ENCODE peak calls at places on chromosomes 16 and 17, in eight cellular contexts. P is mucosa of descending colon, O is transverse colon, S is heart right ventricle, F is heart left ventricle, E is left ventricle myocardium inferior, V is psoas muscle, B is fibroblast of lung. D is an unnamed sample. For H3K9me3, the result is how much of the 10 kb centered on the place peaks cover.

GRCh38 chr17:64291268-64291851 is 28.3 kb upstream of the TEX2 start:
- DNase-seq in E (no peak), P (no peak), S (no peak), B (no peak), V (no peak), F (no peak), O (no peak), D (no peak)

GRCh38 chr16:46618516-46618915 is 2.7 kb downstream of the SHCBP1 start:
- DNase-seq in V (no peak), S (no peak), P (no peak), F (no peak), E (no peak), O (no peak), B (no peak), D (no peak)

GRCh38 chr16:89103156-89103555 is 9.5 kb downstream of the ACSF3 start:
- DNase-seq in S (no peak), O (peak), B (no peak), F (no peak), E (no peak), P (peak), V (no peak), D (peak)

GRCh38 chr16:76309639-76310335 is 32.6 kb downstream of the CNTNAP4 start:
- DNase-seq in B (no peak), V (no peak), S (no peak), E (no peak), P (no peak), O (no peak), F (no peak), D (no peak)

GRCh38 chr17:40451420-40451819 is 8.2 kb downstream of the IGFBP4 start:
- DNase-seq in P (no peak), F (peak), E (peak), B (peak), O (peak), V (peak), S (peak), D (peak)

GRCh38 chr17:17539591-17539990 is 43.4 kb upstream of the RASD1 start:
- DNase-seq in P (peak), F (no peak), S (peak), O (peak), V (peak), B (no peak), E (no peak), D (no peak)

GRCh38 chr17:2363318-2363717 is 26.0 kb downstream of the SGSM2 start:
- DNase-seq in B (no peak), E (no peak), F (no peak), V (no peak), O (no peak), S (no peak), P (no peak), D (no peak)

GRCh38 chr17:57916925-57917858 is 38.0 kb downstream of the CUEDC1 start:
- DNase-seq in F (peak), P (no peak), O (no peak), E (peak), B (no peak), S (peak), V (no peak), D (no peak)

GRCh38 chr17:18254888-18255649 is 3.5 kb downstream of the FLII start:
- DNase-seq in E (no peak), B (no peak), P (no peak), V (no peak), O (no peak), S (no peak), F (no peak), D (no peak)

GRCh38 chr16:72837846-72838661 is 209.9 kb downstream of the ZFHX3 start:
- DNase-seq in P (no peak), B (peak), F (no peak), S (no peak), E (no peak), V (no peak), O (no peak), D (no peak)

GRCh38 chr17:3750926-3751325 is 27.2 kb downstream of the HASPIN start:
- DNase-seq in V (no peak), B (no peak), S (no peak), E (no peak), F (no peak), P (peak), O (peak), D (no peak)

GRCh38 chr17:81641825-81642489 is 5.0 kb downstream of the TSPAN10 start:
- DNase-seq in V (no peak), B (peak), S (no peak), P (no peak), F (no peak), O (no peak), E (no peak), D (no peak)

GRCh38 chr17:73628642-73629552 is 15.3 kb downstream of the SDK2 start:
- DNase-seq in E (no peak), O (no peak), F (no peak), S (no peak), P (no peak), V (no peak), B (no peak), D (no peak)

GRCh38 chr17:67779098-67779672 is 46.1 kb upstream of the BPTF start:
- DNase-seq in B (peak), V (peak), P (peak), O (peak), S (peak), F (peak), E (peak), D (peak)

GRCh38 chr16:47970291-47970931 is 185.4 kb downstream of the ABCC12 start:
- DNase-seq in P (no peak), E (no peak), S (no peak), V (no peak), F (no peak), B (peak), O (no peak), D (no peak)

GRCh38 chr17:30605523-30605922 is 128.3 kb downstream of the GOSR1 start:
- DNase-seq in E (no peak), B (no peak), F (no peak), O (no peak), V (no peak), P (no peak), S (no peak), D (no peak)

GRCh38 chr16:12771341-12771798 is 32.3 kb downstream of the CPPED1 start:
- DNase-seq in O (no peak), F (no peak), P (no peak), S (no peak), E (no peak), V (no peak), B (peak), D (peak)

GRCh38 chr17:4858880-4859260 is 25.7 kb downstream of the MINK1 start:
- DNase-seq in B (peak), V (peak), P (no peak), E (peak), F (peak), O (peak), S (peak), D (no peak)

GRCh38 chr16:46620265-46621005 is 744 bp downstream of the SHCBP1 start:
- DNase-seq in B (peak), S (no peak), F (no peak), E (no peak), P (no peak), V (no peak), O (no peak), D (no peak)

GRCh38 chr17:4840893-4841242 is 7.7 kb downstream of the MINK1 start:
- DNase-seq in P (no peak), B (no peak), E (no peak), S (no peak), V (no peak), O (no peak), F (no peak), D (no peak)

GRCh38 chr17:81035389-81036127 is 607 bp downstream of the BAIAP2 start:
- DNase-seq in E (no peak), V (no peak), B (peak), S (no peak), P (no peak), O (no peak), F (peak), D (peak)

GRCh38 chr16:1989209-1989825 is 453 bp upstream of the SYNGR3 start:
- DNase-seq in O (no peak), E (no peak), B (no peak), F (no peak), V (no peak), S (peak), P (peak), D (no peak)

GRCh38 chr16:3677994-3678393 is 23.5 kb downstream of the DNASE1 start:
- DNase-seq in S (no peak), V (no peak), E (no peak), B (no peak), F (peak), O (no peak), P (no peak), D (no peak)

GRCh38 chr16:17328971-17329370 is 141.8 kb downstream of the XYLT1 start:
- DNase-seq in S (no peak), F (no peak), V (no peak), E (no peak), B (no peak), P (peak), O (peak), D (no peak)

GRCh38 chr16:63038563-63039131 is 1002.4 kb upstream of the CDH8 start:
- DNase-seq in O (no peak), F (no peak), B (no peak), S (no peak), E (no peak), V (no peak), P (no peak), D (no peak)

GRCh38 chr16:70320121-70320520 is 21.1 kb downstream of the DDX19B start:
- DNase-seq in F (no peak), S (no peak), P (no peak), O (no peak), B (no peak), V (no peak), E (no peak), D (no peak)

GRCh38 chr17:17353625-17354484 is 50.7 kb downstream of the NT5M start:
- DNase-seq in V (no peak), E (no peak), B (no peak), O (no peak), P (no peak), S (no peak), F (no peak), D (peak)

GRCh38 chr16:19688396-19689024 is 29.5 kb downstream of the KNOP1 start:
- DNase-seq in S (no peak), P (no peak), F (no peak), O (no peak), E (no peak), B (no peak), V (no peak), D (no peak)

GRCh38 chr17:63768433-63768832 is 5.0 kb downstream of the CCDC47 start:
- DNase-seq in P (no peak), V (no peak), S (no peak), O (no peak), B (no peak), E (no peak), F (no peak), D (no peak)

GRCh38 chr17:81553616-81554181 is 1.5 kb upstream of the FAAP100 start:
- DNase-seq in P (no peak), S (no peak), O (peak), B (peak), E (no peak), F (peak), V (no peak), D (no peak)

GRCh38 chr17:14118951-14119350 is 49.6 kb downstream of the COX10 start:
- DNase-seq in P (no peak), S (no peak), E (no peak), B (no peak), V (no peak), O (no peak), F (no peak), D (no peak)

GRCh38 chr17:56762144-56762543 is 71.6 kb downstream of the C17orf67 start:
- DNase-seq in V (no peak), O (no peak), S (no peak), F (no peak), B (no peak), E (no peak), P (no peak), D (no peak)
- H3K9me3 ChIP-seq in V (under half), O (under half), S (under half), F (under half), B (under half), E (under half), P (under half), D (under half)

GRCh38 chr17:79840204-79840988 is 1.2 kb upstream of the CBX4 start:
- DNase-seq in F (peak), S (peak), B (no peak), P (peak), E (peak), V (peak), O (peak), D (peak)
- TF ChIP-seq CTCF in F (peak), S (no peak), B (no peak), P (no peak), E (no peak), V (peak), O (no peak), D (peak)

GRCh38 chr17:83195330-83196087 is 116.1 kb downstream of the METRNL start:
- DNase-seq in F (peak), B (peak), P (no peak), S (peak), O (no peak), E (peak), V (peak), D (peak)
- H3K9me3 ChIP-seq in F (under half), B (under half), P (under half), S (under half), O (under half), E (under half), V (under half), D (under half)

GRCh38 chr16:85003723-85004586 is 7.4 kb downstream of the ZDHHC7 start:
- DNase-seq in E (no peak), O (no peak), F (no peak), V (no peak), B (no peak), S (no peak), P (no peak), D (peak)

GRCh38 chr16:85006639-85007038 is 4.7 kb downstream of the ZDHHC7 start:
- DNase-seq in O (no peak), V (no peak), F (no peak), S (no peak), E (no peak), P (no peak), B (peak), D (no peak)

GRCh38 chr16:85003076-85003475 is 8.3 kb downstream of the ZDHHC7 start:
- DNase-seq in E (no peak), F (no peak), S (no peak), O (no peak), V (no peak), P (no peak), B (no peak), D (no peak)

GRCh38 chr16:85005278-85006069 is 5.9 kb downstream of the ZDHHC7 start:
- DNase-seq in P (peak), B (peak), F (no peak), E (no peak), O (no peak), S (no peak), V (no peak), D (no peak)

DNA sequence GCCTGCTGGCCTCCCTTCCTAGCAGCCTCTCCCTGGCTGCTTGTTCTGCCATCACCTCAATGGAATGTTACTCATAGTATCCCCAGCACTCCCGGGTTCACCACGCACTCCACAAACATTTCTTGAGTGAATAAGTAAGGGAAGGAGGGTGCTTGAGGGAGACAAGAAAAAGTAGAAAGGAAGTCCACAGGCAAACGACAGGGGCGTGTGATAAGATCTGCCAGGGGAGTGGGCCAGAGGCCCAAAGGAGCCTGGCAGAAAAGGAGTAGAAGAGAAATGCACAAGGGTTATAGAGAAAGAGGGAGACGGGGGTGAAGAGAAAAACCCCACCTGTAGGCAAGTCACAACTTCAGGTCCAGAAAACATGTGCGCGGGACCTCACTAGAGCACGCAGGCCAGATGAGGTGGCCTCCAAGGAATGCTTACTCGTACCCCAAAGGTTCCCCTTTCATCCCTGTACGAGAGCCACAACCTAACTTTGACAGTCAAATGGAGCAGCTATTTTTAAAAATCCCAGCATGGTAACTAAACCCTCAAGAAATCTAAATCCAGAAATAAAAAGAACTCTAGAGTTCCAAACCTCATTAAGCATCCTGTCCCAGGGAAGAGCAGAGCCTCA is 6.6 kb downstream of the ZDHHC7 start:
- DNase-seq in P (no peak), B (peak), S (no peak), O (no peak), E (no peak), F (no peak), V (no peak), D (no peak)
- TF ChIP-seq CTCF in P (no peak), B (no peak), S (no peak), O (no peak), E (no peak), F (no peak), V (no peak), D (no peak)

GRCh38 chr17:26818736-26819135 is 475.2 kb upstream of the WSB1 start:
- DNase-seq in B (peak), F (no peak), E (no peak), V (no peak), S (no peak), P (no peak), O (no peak), D (no peak)
- H3K9me3 ChIP-seq in B (under half), F (half or more), E (half or more), V (half or more), S (half or more), P (half or more), O (under half), D (under half)